ENCODE peak calls at places on chromosomes 5 and 9, in nine cellular contexts. D is PC-3, R is fibroblast of mammary gland, T is MCF 10A, Y is AG09319, C is dermis microvascular lymphatic vessel endothelial cell, L is cardiac fibroblast, K is astrocyte of the cerebellum, H is AML-193. S is an unnamed sample.

GRCh38 chr9:110977259-110977709 is 61.0 kb downstream of the LPAR1 start:
- DNase-seq in D (peak), R (peak), T (peak), Y (no peak), C (no peak), L (peak), K (peak), H (no peak), S (peak)

GRCh38 chr5:43400082-43400481 is 12.1 kb downstream of the CCL28 start:
- DNase-seq in D (peak), R (peak), T (peak), Y (no peak), C (peak), L (peak), K (no peak), H (peak), S (no peak)

GRCh38 chr5:176899946-176900782 is 1.0 kb upstream of the HK3 start:
- DNase-seq in D (no peak), R (no peak), T (no peak), Y (no peak), C (no peak), L (no peak), K (no peak), H (no peak), S (no peak)

GRCh38 chr5:1950708-1951103 is 68.0 kb upstream of the IRX4 start:
- DNase-seq in D (no peak), R (peak), T (peak), Y (no peak), C (no peak), L (no peak), K (no peak), H (no peak), S (no peak)

GRCh38 chr9:14452539-14452938 is 138.6 kb upstream of the NFIB start:
- DNase-seq in D (peak), R (no peak), T (no peak), Y (no peak), C (no peak), L (no peak), K (no peak), H (no peak), S (no peak)

GRCh38 chr5:34550255-34550654 is 105.9 kb upstream of the RAI14 start:
- DNase-seq in D (no peak), R (no peak), T (no peak), Y (no peak), C (no peak), L (no peak), K (no peak), H (no peak), S (no peak)

GRCh38 chr5:72251386-72251785 is 68.7 kb downstream of the MRPS27 start:
- DNase-seq in D (no peak), R (no peak), T (no peak), Y (no peak), C (no peak), L (no peak), K (no peak), H (no peak), S (no peak)

GRCh38 chr9:82457281-82457680 is 468.7 kb downstream of the SPATA31D1 start:
- DNase-seq in D (no peak), R (no peak), T (no peak), Y (no peak), C (no peak), L (no peak), K (no peak), H (no peak), S (no peak)

GRCh38 chr9:136404801-136405136 is 4.8 kb upstream of the SNAPC4 start:
- DNase-seq in D (no peak), R (no peak), T (no peak), Y (no peak), C (no peak), L (no peak), K (no peak), H (no peak), S (no peak)

S was measured in HS-5.